ENCODE peak calls at places on chromosomes 12 and 14, in six cellular contexts. E, W, Z, K, J and A are unnamed samples.

GRCh38 chr12:2644678-2645405 is 149.9 kb upstream of the FKBP4 start:
- DNase-seq in E (no peak), W (no peak), Z (no peak), K (no peak), J (no peak), A (no peak)

GRCh38 chr14:23494223-23494622 is 24.7 kb downstream of the NGDN start:
- DNase-seq in E (no peak), W (no peak), Z (peak; percentile 12), K (no peak), J (no peak), A (peak; percentile 1)

GRCh38 chr12:116465407-116465806 is 93.8 kb upstream of the MAP1LC3B2 start:
- DNase-seq in E (no peak), W (no peak), Z (no peak), K (no peak), J (no peak), A (no peak)

GRCh38 chr12:99154264-99154982 is 493.1 kb upstream of the GARIN6 start:
- DNase-seq in E (no peak), W (peak; percentile 30), Z (no peak), K (peak; percentile 3), J (no peak), A (no peak)

GRCh38 chr12:119780786-119781434 is 96.2 kb downstream of the CIT start:
- DNase-seq in E (no peak), W (no peak), Z (peak; percentile 72), K (peak; percentile 40), J (no peak), A (no peak)

GRCh38 chr14:96409701-96410100 is 17.8 kb downstream of the AK7 start:
- DNase-seq in E (no peak), W (no peak), Z (no peak), K (no peak), J (no peak), A (no peak)

GRCh38 chr14:24058951-24059475 is 7.2 kb downstream of the CARMIL3 start:
- DNase-seq in E (no peak), W (no peak), Z (no peak), K (no peak), J (no peak), A (no peak)

GRCh38 chr14:34489324-34489723 is 27.3 kb upstream of the SPTSSA start:
- DNase-seq in E (no peak), W (no peak), Z (no peak), K (no peak), J (no peak), A (no peak)

GRCh38 chr12:50103767-50104321 is at the start of gene GPD1:
- DNase-seq in E (no peak), W (peak; percentile 80), Z (peak; percentile 70), K (no peak), J (no peak), A (no peak)

GRCh38 chr12:116186482-116187157 is 90.9 kb downstream of the MED13L start:
- DNase-seq in E (no peak), W (no peak), Z (peak; percentile 39), K (no peak), J (no peak), A (no peak)

GRCh38 chr14:85530626-85531025 is 682 bp downstream of the FLRT2 start:
- DNase-seq in E (no peak), W (no peak), Z (no peak), K (no peak), J (no peak), A (no peak)

GRCh38 chr14:85527458-85527857 is 2.5 kb upstream of the FLRT2 start:
- DNase-seq in E (no peak), W (no peak), Z (peak; percentile 55), K (no peak), J (no peak), A (no peak)

GRCh38 chr14:85528080-85528881 is 1.7 kb upstream of the FLRT2 start:
- DNase-seq in E (no peak), W (no peak), Z (peak; percentile 93), K (peak; percentile 84), J (no peak), A (peak; percentile 79)

GRCh38 chr14:85529803-85530574 is at the start of gene FLRT2:
- DNase-seq in E (no peak), W (peak; percentile 72), Z (peak; percentile 87), K (no peak), J (no peak), A (no peak)

GRCh38 chr14:85528882-85529585 is 910 bp upstream of the FLRT2 start:
- DNase-seq in E (no peak), W (no peak), Z (peak; percentile 90), K (no peak), J (no peak), A (no peak)
- H3K4me3 ChIP-seq in E (peak overlapping the region; percentile 82), W (peak overlapping the region; percentile 23), Z (peak overlapping the region; percentile 78), K (peak overlapping the region; percentile 73), J (no peak overlapping the region), A (peak overlapping the region; percentile 89)

GRCh38 chr12:45974883-45975282 is 15.5 kb downstream of the SCAF11 start:
- DNase-seq in E (no peak), W (no peak), Z (no peak), K (no peak), J (no peak), A (no peak)
- H3K4me3 ChIP-seq in E (no peak overlapping the region), W (no peak overlapping the region), Z (no peak overlapping the region), K (no peak overlapping the region), J (no peak overlapping the region), A (no peak overlapping the region)

GRCh38 chr12:105696-106095 is 39.1 kb downstream of the IQSEC3 start:
- DNase-seq in E (no peak), W (no peak), Z (no peak), K (no peak), J (no peak), A (no peak)

GRCh38 chr12:101969-102878 is 35.7 kb downstream of the IQSEC3 start:
- DNase-seq in E (no peak), W (no peak), Z (no peak), K (no peak), J (no peak), A (no peak)

GRCh38 chr12:104573-105081 is 38.1 kb downstream of the IQSEC3 start:
- DNase-seq in E (no peak), W (no peak), Z (peak; percentile 14), K (no peak), J (no peak), A (no peak)

GRCh38 chr12:103169-103981 is 36.8 kb downstream of the IQSEC3 start:
- DNase-seq in E (no peak), W (no peak), Z (no peak), K (no peak), J (no peak), A (no peak)

GRCh38 chr12:102879-103168 is 36.3 kb downstream of the IQSEC3 start:
- DNase-seq in E (no peak), W (no peak), Z (no peak), K (no peak), J (no peak), A (no peak)
- H3K4me3 ChIP-seq in E (no peak overlapping the region), W (no peak overlapping the region), Z (no peak overlapping the region), K (no peak overlapping the region), J (no peak overlapping the region), A (no peak overlapping the region)

DNA sequence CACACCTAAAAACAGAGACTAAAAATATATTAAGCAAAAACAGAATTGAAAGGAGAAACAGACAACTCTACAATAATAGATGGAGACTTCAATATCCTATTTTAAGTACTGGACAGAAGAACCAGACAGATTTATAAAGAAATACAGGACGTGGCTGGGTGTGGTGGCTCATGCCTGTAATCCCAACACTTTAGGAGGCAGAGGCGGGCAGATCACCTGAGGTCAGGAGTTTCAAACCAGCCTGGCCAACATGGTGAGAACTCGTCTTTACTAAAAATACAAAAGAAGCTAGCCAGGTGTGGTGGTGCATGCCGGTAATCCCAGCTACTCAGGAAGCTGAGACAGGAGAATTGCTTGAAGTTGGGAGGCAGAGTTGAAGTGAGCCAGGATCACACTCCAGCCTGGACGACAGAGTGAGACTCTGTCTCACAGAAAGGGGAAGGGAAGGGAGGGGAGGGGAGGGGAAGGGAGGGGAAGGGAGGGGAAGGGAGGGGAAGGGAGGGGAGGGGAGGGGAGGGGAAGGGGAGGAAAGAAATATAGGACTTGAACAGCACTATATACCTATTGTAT is 53.0 kb downstream of the CDK17 start:
- DNase-seq in E (no peak), W (no peak), Z (no peak), K (no peak), J (no peak), A (no peak)
- H3K4me3 ChIP-seq in E (no peak overlapping the region), W (no peak overlapping the region), Z (no peak overlapping the region), K (no peak overlapping the region), J (no peak overlapping the region), A (no peak overlapping the region)